ENCODE peak calls at places on chromosomes 4 and X, in ten cellular contexts. M, Y, A, I, F, P, J, D, X and N are unnamed samples.

GRCh38 chrX:149937881-149938426 is 337 bp downstream of the EOLA2 start:
- DNase-seq in F (peak; percentile 44), I (no peak), A (peak; percentile 0), J (peak; percentile 20), Y (no peak), M (peak; percentile 22), X (peak; percentile 41), D (no peak), P (peak; percentile 53), N (peak; percentile 11)

GRCh38 chrX:123425904-123426303 is 241.8 kb downstream of the GRIA3 start:
- DNase-seq in J (no peak), A (no peak), I (no peak), X (no peak), F (no peak), M (no peak), Y (no peak), D (no peak), P (no peak), N (no peak)

GRCh38 chrX:24491741-24492140 is 26.7 kb downstream of the PDK3 start:
- DNase-seq in D (no peak), F (no peak), I (no peak), J (peak; percentile 48), P (no peak), M (no peak), A (no peak), Y (no peak), X (no peak), N (no peak)

GRCh38 chr4:4666693-4667642 is 125.1 kb upstream of the STX18 start:
- DNase-seq in D (no peak), P (no peak), I (no peak), F (no peak), M (no peak), Y (no peak), A (no peak), J (peak; percentile 77), X (peak; percentile 26), N (no peak)

GRCh38 chr4:106502106-106502699 is 133.6 kb upstream of the GIMD1 start:
- DNase-seq in J (peak; percentile 86), Y (peak; percentile 61), M (peak; percentile 35), I (no peak), P (no peak), A (peak; percentile 55), D (peak; percentile 30), F (peak; percentile 45), X (peak; percentile 32), N (peak; percentile 2)

GRCh38 chr4:20652226-20652836 is 47.9 kb upstream of the PACRGL start:
- DNase-seq in J (no peak), M (no peak), A (no peak), X (no peak), D (no peak), F (no peak), P (no peak), I (no peak), Y (no peak), N (no peak)

GRCh38 chr4:24980064-24980690 is 50.6 kb downstream of the LGI2 start:
- DNase-seq in A (peak; percentile 62), J (peak; percentile 82), X (peak; percentile 65), I (no peak), M (peak; percentile 61), Y (no peak), F (peak; percentile 51), D (peak; percentile 39), P (peak; percentile 57), N (no peak)

GRCh38 chr4:139797287-139797686 is 131.7 kb downstream of the MGST2 start:
- DNase-seq in A (no peak), M (no peak), X (no peak), Y (no peak), J (no peak), I (no peak), P (no peak), D (no peak), F (no peak), N (no peak)

GRCh38 chr4:181685911-181686310 is 557.3 kb upstream of the TENM3 start:
- DNase-seq in X (no peak), Y (no peak), J (no peak), I (no peak), D (no peak), F (no peak), M (no peak), A (peak; percentile 97), P (no peak), N (no peak)

GRCh38 chrX:106952988-106953387 is 32.8 kb downstream of the CLDN2 start:
- DNase-seq in D (no peak), Y (no peak), I (no peak), X (no peak), F (no peak), M (no peak), A (no peak), J (no peak), P (no peak), N (no peak)

GRCh38 chr4:72843466-72843865 is 226.1 kb downstream of the COX18 start:
- DNase-seq in X (no peak), A (no peak), I (no peak), P (no peak), F (no peak), Y (no peak), D (no peak), M (no peak), J (no peak), N (no peak)

GRCh38 chr4:8507624-8508023 is 67.0 kb downstream of the TRMT44 start:
- DNase-seq in A (no peak), X (no peak), F (no peak), M (no peak), J (no peak), D (no peak), I (no peak), Y (no peak), P (no peak), N (no peak)

GRCh38 chr4:149553959-149554520 is 261.6 kb downstream of the IQCM start:
- DNase-seq in Y (no peak), I (no peak), F (no peak), P (no peak), M (no peak), A (no peak), J (no peak), D (no peak), X (no peak), N (no peak)

GRCh38 chr4:112270643-112271484 is 14.8 kb downstream of the TIFA start:
- DNase-seq in F (no peak), M (no peak), J (no peak), D (no peak), A (peak; percentile 93), I (peak; percentile 46), Y (no peak), X (no peak), P (no peak), N (no peak)

GRCh38 chr4:47642985-47643745 is 158.1 kb downstream of the ATP10D start:
- DNase-seq in F (no peak), D (no peak), M (no peak), X (no peak), A (peak; percentile 55), I (no peak), Y (no peak), J (no peak), P (no peak), N (no peak)

GRCh38 chr4:153322791-153323190 is 21.7 kb upstream of the MND1 start:
- DNase-seq in F (no peak), M (no peak), P (no peak), D (no peak), J (no peak), I (no peak), X (no peak), A (peak; percentile 22), Y (no peak), N (no peak)

GRCh38 chr4:155828628-155829027 is 37.4 kb downstream of the ASIC5 start:
- DNase-seq in J (no peak), D (no peak), F (no peak), P (no peak), M (no peak), I (no peak), A (peak; percentile 40), Y (no peak), X (no peak), N (no peak)

GRCh38 chr4:152575533-152575932 is 39.6 kb upstream of the FBXW7 start:
- DNase-seq in P (no peak), X (no peak), D (no peak), I (no peak), A (no peak), J (no peak), M (no peak), F (no peak), Y (no peak), N (no peak)

GRCh38 chrX:39726810-39727209 is 370.9 kb downstream of the BCOR start:
- DNase-seq in J (no peak), X (peak; percentile 40), A (peak; percentile 58), Y (no peak), P (no peak), D (no peak), M (no peak), I (no peak), F (peak; percentile 60), N (no peak)

DNA sequence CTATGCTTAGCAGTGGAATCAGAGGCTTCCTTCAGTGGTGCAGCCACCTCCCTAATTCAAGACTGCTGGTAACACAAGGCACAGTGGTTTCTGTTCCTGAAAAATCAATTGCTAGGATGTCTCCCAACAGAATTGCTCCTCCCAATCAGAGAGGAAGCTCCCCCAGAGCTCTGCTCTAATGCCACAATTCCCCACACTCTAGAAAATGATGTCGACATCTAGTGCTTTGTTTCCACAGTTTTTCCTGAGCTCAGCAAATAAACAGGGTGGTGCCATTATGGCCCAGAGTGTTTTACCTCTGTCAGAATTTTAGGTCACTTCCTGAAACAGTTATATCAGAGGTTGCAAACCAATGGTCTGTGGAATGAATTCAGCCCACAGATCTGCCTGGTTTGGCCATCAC is 24.7 kb downstream of the TAB3 start:
- DNase-seq in F (peak; percentile 18), A (no peak), I (no peak), P (no peak), D (no peak), J (no peak), M (no peak), X (no peak), Y (no peak), N (no peak)
- H3K27ac ChIP-seq in F (peak overlapping the region; percentile 33), A (peak overlapping the region; percentile 33), I (no peak overlapping the region), P (no peak overlapping the region), D (no peak overlapping the region), J (no peak overlapping the region), M (no peak overlapping the region), X (no peak overlapping the region), Y (no peak overlapping the region), N (no peak overlapping the region)

GRCh38 chr4:177961709-177962380 is 519.6 kb upstream of the AGA start:
- DNase-seq in D (no peak), F (no peak), J (no peak), X (no peak), Y (no peak), A (no peak), I (no peak), M (no peak), P (no peak), N (no peak)
- H3K27ac ChIP-seq in D (no peak overlapping the region), F (no peak overlapping the region), J (no peak overlapping the region), X (no peak overlapping the region), Y (no peak overlapping the region), A (no peak overlapping the region), I (no peak overlapping the region), M (no peak overlapping the region), P (no peak overlapping the region), N (no peak overlapping the region)

GRCh38 chr4:110619001-110619350 is 3.9 kb downstream of the PITX2 start:
- DNase-seq in P (no peak), A (no peak), D (no peak), I (no peak), J (no peak), X (no peak), M (no peak), Y (no peak), F (no peak), N (no peak)
- H3K27ac ChIP-seq in P (no peak overlapping the region), A (no peak overlapping the region), D (no peak overlapping the region), I (no peak overlapping the region), J (no peak overlapping the region), X (no peak overlapping the region), M (no peak overlapping the region), Y (no peak overlapping the region), F (no peak overlapping the region), N (no peak overlapping the region)

GRCh38 chrX:119682019-119682989 is 10.7 kb downstream of the SEPTIN6 start:
- DNase-seq in F (no peak), D (no peak), J (no peak), P (peak; percentile 51), M (no peak), X (no peak), I (no peak), A (no peak), Y (no peak), N (no peak)
- H3K27ac ChIP-seq in F (peak overlapping the region; percentile 94), D (no peak overlapping the region), J (peak overlapping the region; percentile 32), P (peak overlapping the region; percentile 31), M (peak overlapping the region; percentile 54), X (no peak overlapping the region), I (no peak overlapping the region), A (no peak overlapping the region), Y (no peak overlapping the region), N (no peak overlapping the region)